ENCODE peak calls at places on chromosomes 16 and 17, in nine cellular contexts. S is heart left ventricle; P is stimulated activated CD8-positive, alpha-beta memory T cell treated with anti-CD3 and anti-CD28 coated beads, Interleukin-4, amount 100 ng/mL, for 1 hour; O is OCI-M1; B is cardiac fibroblast; J is T-cell; Z is activated effector memory CD4-positive, alpha-beta T cell treated with Interleukin-2 at 50 U/mL for 16 hours; R is cardiac septum; G is GM13976. I is an unnamed sample.

GRCh38 chr17:57892820-57893595 is 43.2 kb upstream of the MRPS23 start:
- DNase-seq in S (peak), P (no peak), O (peak), B (peak), J (no peak), Z (no peak), R (peak), G (no peak), I (peak)

GRCh38 chr16:46918905-46919792 is 35.0 kb downstream of the GPT2 start:
- DNase-seq in S (no peak), P (no peak), O (no peak), B (no peak), J (no peak), Z (no peak), R (no peak), G (peak), I (peak)

GRCh38 chr17:42114118-42114517 is 1.6 kb upstream of the DHX58 start:
- DNase-seq in S (no peak), P (no peak), O (no peak), B (no peak), J (no peak), Z (no peak), R (no peak), G (no peak), I (no peak)

GRCh38 chr16:30535777-30536190 is 1.1 kb upstream of the ZNF747 start:
- DNase-seq in S (peak), P (no peak), O (peak), B (peak), J (peak), Z (peak), R (no peak), G (peak), I (peak)

GRCh38 chr16:53090591-53091507 is 36.1 kb downstream of the CHD9 start:
- DNase-seq in S (peak), P (no peak), O (peak), B (peak), J (no peak), Z (no peak), R (peak), G (peak), I (peak)

GRCh38 chr16:11893571-11893970 is 22.2 kb downstream of the GSPT1 start:
- DNase-seq in S (no peak), P (no peak), O (no peak), B (no peak), J (no peak), Z (no peak), R (no peak), G (no peak), I (no peak)

GRCh38 chr16:86946981-86947380 is 368.6 kb downstream of the FOXL1 start:
- DNase-seq in S (no peak), P (no peak), O (no peak), B (no peak), J (no peak), Z (no peak), R (no peak), G (no peak), I (no peak)

GRCh38 chr16:51577621-51578303 is 426.7 kb upstream of the SALL1 start:
- DNase-seq in S (no peak), P (no peak), O (no peak), B (no peak), J (no peak), Z (no peak), R (no peak), G (no peak), I (no peak)

GRCh38 chr16:10852948-10853347 is 24.1 kb upstream of the CIITA start:
- DNase-seq in S (no peak), P (no peak), O (no peak), B (no peak), J (no peak), Z (no peak), R (no peak), G (no peak), I (no peak)